ENCODE peak calls at places on chromosomes 16 and 17, in five cellular contexts. Y is colonic mucosa; A is adrenal gland; S is effector memory CD4-positive, alpha-beta T cell; C is SJSA1. W is an unnamed sample.

GRCh38 chr17:29032798-29033197 is 10.1 kb upstream of the PIPOX start:
- DNase-seq in A (no peak), Y (no peak), C (no peak), S (no peak), W (no peak)

GRCh38 chr16:20310421-20311395 is 16.6 kb downstream of the GP2 start:
- DNase-seq in A (no peak), Y (no peak), C (no peak), S (no peak), W (no peak)

GRCh38 chr16:58222532-58223316 is 24.8 kb upstream of the CSNK2A2 start:
- DNase-seq in S (no peak), Y (no peak), C (no peak), A (no peak), W (no peak)

GRCh38 chr17:45170280-45170975 is 8.8 kb downstream of the HEXIM2 start:
- DNase-seq in C (no peak), S (no peak), A (no peak), Y (no peak), W (no peak)

GRCh38 chr16:4893103-4893862 is 43.7 kb downstream of the PPL start:
- DNase-seq in S (no peak), C (no peak), A (no peak), Y (no peak), W (no peak)

GRCh38 chr17:67276075-67276474 is 31.1 kb upstream of the HELZ start:
- DNase-seq in S (no peak), A (no peak), Y (no peak), C (no peak), W (no peak)

GRCh38 chr16:85360323-85361277 is 248.3 kb upstream of the CIBAR2 start:
- DNase-seq in Y (peak; percentile 86), S (no peak), A (no peak), C (peak; percentile 65), W (peak; percentile 10)

GRCh38 chr17:15742921-15743320 is 10.8 kb downstream of the TBC1D26 start:
- DNase-seq in A (no peak), S (no peak), C (no peak), Y (no peak), W (no peak)

GRCh38 chr16:57367111-57367752 is 5.1 kb upstream of the CX3CL1 start:
- DNase-seq in Y (no peak), C (no peak), A (no peak), S (no peak), W (no peak)

GRCh38 chr16:84024854-84025253 is 17.7 kb downstream of the SLC38A8 start:
- DNase-seq in C (no peak), Y (no peak), S (no peak), A (no peak), W (no peak)

GRCh38 chr16:27161398-27161797 is 41.9 kb upstream of the KDM8 start:
- DNase-seq in Y (no peak), S (no peak), C (no peak), A (no peak), W (no peak)

GRCh38 chr16:77793417-77793816 is 5.1 kb downstream of the VAT1L start:
- DNase-seq in A (no peak), Y (no peak), S (no peak), C (no peak), W (no peak)

DNA sequence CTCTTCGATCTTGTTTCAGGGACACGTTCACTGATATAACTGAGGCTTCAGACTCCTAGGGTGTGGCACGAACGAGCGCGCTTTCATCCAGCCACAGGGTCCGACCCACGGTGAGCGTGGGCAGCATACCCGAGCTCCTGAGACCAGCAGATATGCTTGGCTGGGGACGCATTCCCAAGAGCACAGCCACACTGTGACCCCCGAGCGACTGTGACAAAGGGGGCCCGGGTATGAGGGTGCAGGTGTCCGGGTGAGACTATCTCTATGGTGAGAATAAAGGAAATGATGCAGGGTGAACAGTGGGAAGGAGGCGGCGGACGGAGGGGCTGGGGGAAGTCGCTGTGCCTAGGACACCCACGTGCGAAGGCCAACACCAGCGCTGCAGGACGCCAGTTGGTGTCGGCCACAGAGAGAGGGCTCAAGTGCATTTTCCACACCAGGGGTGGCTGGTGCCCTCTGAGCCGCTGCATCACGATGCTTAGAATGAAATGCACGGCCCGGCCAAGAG is 17.6 kb downstream of the RPH3AL start:
- DNase-seq in A (peak; percentile 31), Y (no peak), C (no peak), S (no peak), W (no peak)
- H3K27ac ChIP-seq in A (peak overlapping the region; percentile 98), Y (no peak overlapping the region), C (no peak overlapping the region), S (no peak overlapping the region), W (peak overlapping the region; percentile 58)

DNA sequence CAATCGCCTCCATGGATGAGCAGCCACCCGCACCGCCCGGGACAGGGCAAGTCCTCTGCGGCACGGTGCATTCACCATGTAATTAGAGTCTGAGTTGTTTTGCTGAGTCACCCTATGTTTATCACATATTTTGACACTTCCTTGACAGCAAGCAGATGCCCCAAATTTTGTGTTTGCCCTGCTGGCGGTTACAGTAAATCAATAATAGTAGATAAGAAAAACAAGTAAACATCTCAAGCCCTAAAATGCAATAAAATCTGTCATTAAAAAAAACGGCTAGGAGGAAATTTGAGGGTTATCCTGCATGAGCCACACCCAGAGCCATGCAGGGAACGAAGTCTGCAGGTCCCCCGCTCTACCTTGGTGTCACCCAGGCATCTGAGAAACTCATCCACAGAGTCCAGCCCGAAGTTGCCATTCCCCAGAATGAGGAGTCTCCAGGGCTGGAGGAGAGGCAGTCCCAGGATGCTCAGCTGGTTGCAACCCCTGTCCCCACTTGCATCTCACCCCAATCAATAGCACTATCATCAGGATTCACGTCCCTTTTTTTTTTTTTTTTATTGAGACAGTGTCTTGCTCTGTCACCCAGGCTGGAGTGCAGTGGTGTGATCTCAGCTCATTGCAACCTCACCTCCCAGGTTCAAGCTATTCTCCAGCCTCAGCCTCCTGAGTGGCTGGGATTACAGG is 16.5 kb upstream of the ST6GALNAC1 start:
- DNase-seq in Y (peak; percentile 77), S (peak; percentile 6), C (no peak), A (no peak), W (peak; percentile 18)
- H3K9me3 ChIP-seq in Y (no peaks in the 10 kb centered on the region), S (no peaks in the 10 kb centered on the region), C (no peaks in the 10 kb centered on the region), A (no peaks in the 10 kb centered on the region), W (no peaks in the 10 kb centered on the region)

GRCh38 chr17:39595928-39596327 is 11.8 kb downstream of the NEUROD2 start:
- DNase-seq in A (no peak), C (no peak), S (no peak), Y (no peak), W (no peak)
- H3K27me3 ChIP-seq in A (peaks cover 70% of the 10 kb centered on the region), C (peaks cover 73% of the 10 kb centered on the region), S (peaks cover 64% of the 10 kb centered on the region), Y (peaks cover 56% of the 10 kb centered on the region), W (peaks cover 36% of the 10 kb centered on the region)

GRCh38 chr16:15653227-15653626 is 3.2 kb downstream of the NDE1 start:
- DNase-seq in A (no peak), S (no peak), C (peak; percentile 69), Y (no peak), W (no peak)
- H3K27ac ChIP-seq in A (no peak overlapping the region), S (no peak overlapping the region), C (peak overlapping the region; percentile 51), Y (no peak overlapping the region), W (no peak overlapping the region)

GRCh38 chr17:83193336-83194188 is 114.2 kb downstream of the METRNL start:
- DNase-seq in C (no peak), A (no peak), S (no peak), Y (no peak), W (no peak)
- H3K9me3 ChIP-seq in C (peaks cover 11% of the 10 kb centered on the region), A (no peaks in the 10 kb centered on the region), S (no peaks in the 10 kb centered on the region), Y (no peaks in the 10 kb centered on the region), W (no peaks in the 10 kb centered on the region)